ENCODE peak calls at places on chromosome 7, in nine cellular contexts. Z is sigmoid colon; B is heart left ventricle; T is suprapubic skin; G is caudate nucleus; N is GM23338; I is pancreas; X is GM23248; P is CD4-positive, alpha-beta memory T cell. J is an unnamed sample.

GRCh38 chr7:112080974-112081373 is 125.2 kb downstream of the DOCK4 start:
- DNase-seq in Z (no peak), N (peak; percentile 42), X (no peak), G (no peak), I (no peak), B (peak; percentile 28), P (no peak), T (no peak), J (no peak)

GRCh38 chr7:4792537-4793126 is 17.2 kb downstream of the AP5Z1 start:
- DNase-seq in P (no peak), X (peak; percentile 53), I (no peak), T (no peak), B (no peak), G (no peak), N (peak; percentile 53), Z (peak; percentile 70), J (no peak)

GRCh38 chr7:157370761-157371160 is 34.0 kb downstream of the DNAJB6 start:
- DNase-seq in G (no peak), N (no peak), X (no peak), Z (no peak), B (no peak), P (no peak), T (peak; percentile 46), I (no peak), J (no peak)

GRCh38 chr7:23654508-23654907 is 25.5 kb upstream of the FAM221A start:
- DNase-seq in Z (no peak), X (peak; percentile 26), N (peak; percentile 81), P (no peak), B (no peak), T (no peak), G (no peak), I (peak; percentile 50), J (peak; percentile 7)

GRCh38 chr7:149284343-149284742 is 22.3 kb downstream of the ZNF783 start:
- DNase-seq in G (no peak), Z (no peak), P (peak; percentile 67), I (no peak), N (peak; percentile 35), B (no peak), T (no peak), X (no peak), J (no peak)

GRCh38 chr7:95545007-95545615 is 51.2 kb downstream of the PDK4 start:
- DNase-seq in Z (peak; percentile 83), B (peak; percentile 53), I (peak; percentile 61), X (peak; percentile 81), T (no peak), N (peak; percentile 62), P (no peak), G (no peak), J (peak; percentile 7)

GRCh38 chr7:147197006-147197405 is 1080.4 kb downstream of the CNTNAP2 start:
- DNase-seq in X (peak; percentile 2), T (no peak), I (no peak), G (no peak), P (no peak), N (no peak), B (no peak), Z (no peak), J (no peak)

GRCh38 chr7:155648752-155649339 is 4.4 kb downstream of the RBM33 start:
- DNase-seq in Z (no peak), I (no peak), T (no peak), B (no peak), X (no peak), P (no peak), G (no peak), N (no peak), J (no peak)

GRCh38 chr7:120865191-120865976 is 7.4 kb upstream of the TSPAN12 start:
- DNase-seq in Z (no peak), X (no peak), N (no peak), B (no peak), P (no peak), I (no peak), T (no peak), G (no peak), J (no peak)

GRCh38 chr7:142866361-142867096 is 11.7 kb downstream of the EPHB6 start:
- DNase-seq in G (no peak), X (peak; percentile 35), I (peak; percentile 45), B (no peak), N (peak; percentile 85), T (no peak), Z (no peak), P (peak; percentile 19), J (no peak)

GRCh38 chr7:96786998-96787395 is 77.4 kb upstream of the SEM1 start:
- DNase-seq in I (no peak), T (no peak), N (peak; percentile 69), B (no peak), G (no peak), Z (no peak), X (no peak), P (no peak), J (no peak)

GRCh38 chr7:134046594-134047128 is 80.5 kb upstream of the LRGUK start:
- DNase-seq in I (no peak), N (peak; percentile 21), Z (no peak), B (no peak), T (no peak), P (no peak), X (no peak), G (no peak), J (no peak)

GRCh38 chr7:2966466-2967078 is 77.1 kb downstream of the CARD11 start:
- DNase-seq in G (no peak), B (no peak), N (no peak), X (no peak), T (peak; percentile 24), Z (peak; percentile 24), I (no peak), P (no peak), J (no peak)

GRCh38 chr7:75989726-75990388 is 4.5 kb downstream of the TMEM120A start:
- DNase-seq in B (peak; percentile 69), N (no peak), P (no peak), T (peak; percentile 71), I (peak; percentile 54), X (peak; percentile 28), Z (peak; percentile 75), G (no peak), J (no peak)

GRCh38 chr7:55060690-55061414 is 42.0 kb downstream of the EGFR start:
- DNase-seq in I (no peak), Z (no peak), G (no peak), T (no peak), N (no peak), P (no peak), B (no peak), X (peak; percentile 68), J (no peak)

GRCh38 chr7:95479992-95480624 is 5.6 kb upstream of the ASB4 start:
- DNase-seq in G (no peak), B (no peak), P (no peak), T (no peak), X (no peak), Z (no peak), N (no peak), I (no peak), J (no peak)

GRCh38 chr7:100547872-100548271 is 8.9 kb downstream of the AGFG2 start:
- DNase-seq in G (no peak), P (no peak), X (no peak), I (no peak), B (peak; percentile 64), T (no peak), Z (no peak), N (no peak), J (no peak)
- H3K27ac ChIP-seq in G (peak overlapping the region; percentile 85), P (peak overlapping the region; percentile 66), X (no peak overlapping the region), I (peak overlapping the region; percentile 95), B (peak overlapping the region; percentile 89), T (peak overlapping the region; percentile 88), Z (peak overlapping the region; percentile 87), N (no peak overlapping the region), J (peak overlapping the region; percentile 66)

DNA sequence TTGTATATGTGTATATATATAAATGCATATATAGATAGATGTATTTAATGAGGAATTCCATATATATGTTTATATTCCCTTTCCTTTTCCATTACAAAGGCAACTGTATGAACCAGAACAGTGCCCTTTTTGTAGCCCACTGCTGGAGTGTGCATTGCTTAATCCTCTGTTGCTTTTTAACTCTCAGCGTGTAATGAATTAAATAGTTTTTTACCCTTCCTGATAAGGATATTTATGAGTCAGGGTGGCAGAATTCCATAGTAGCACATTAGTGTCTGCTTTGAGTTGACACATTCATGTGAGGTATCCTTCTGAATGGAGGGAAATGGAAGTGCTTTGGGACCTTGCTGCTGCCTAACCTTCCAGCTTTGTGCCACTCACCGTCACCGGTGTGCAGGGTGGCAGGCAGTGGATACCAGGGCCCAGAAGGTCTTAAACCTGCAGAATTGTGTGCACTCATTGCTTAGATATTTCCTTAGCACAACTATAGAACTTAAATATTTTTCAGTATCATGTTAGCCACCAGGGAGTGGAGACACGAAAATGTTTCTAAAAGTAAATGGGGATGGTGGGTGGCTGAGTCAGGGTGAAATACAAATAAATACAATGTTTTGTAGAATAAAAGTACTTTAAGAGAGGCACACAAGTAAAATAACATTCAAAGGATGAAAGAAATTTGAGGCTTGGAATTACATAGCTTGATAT is 117.9 kb downstream of the SND1 start:
- DNase-seq in I (no peak), P (no peak), G (no peak), X (peak; percentile 71), N (no peak), Z (no peak), B (no peak), T (no peak), J (no peak)
- H3K27ac ChIP-seq in I (no peak overlapping the region), P (no peak overlapping the region), G (no peak overlapping the region), X (peak overlapping the region; percentile 14), N (no peak overlapping the region), Z (no peak overlapping the region), B (no peak overlapping the region), T (no peak overlapping the region), J (peak overlapping the region; percentile 40)

DNA sequence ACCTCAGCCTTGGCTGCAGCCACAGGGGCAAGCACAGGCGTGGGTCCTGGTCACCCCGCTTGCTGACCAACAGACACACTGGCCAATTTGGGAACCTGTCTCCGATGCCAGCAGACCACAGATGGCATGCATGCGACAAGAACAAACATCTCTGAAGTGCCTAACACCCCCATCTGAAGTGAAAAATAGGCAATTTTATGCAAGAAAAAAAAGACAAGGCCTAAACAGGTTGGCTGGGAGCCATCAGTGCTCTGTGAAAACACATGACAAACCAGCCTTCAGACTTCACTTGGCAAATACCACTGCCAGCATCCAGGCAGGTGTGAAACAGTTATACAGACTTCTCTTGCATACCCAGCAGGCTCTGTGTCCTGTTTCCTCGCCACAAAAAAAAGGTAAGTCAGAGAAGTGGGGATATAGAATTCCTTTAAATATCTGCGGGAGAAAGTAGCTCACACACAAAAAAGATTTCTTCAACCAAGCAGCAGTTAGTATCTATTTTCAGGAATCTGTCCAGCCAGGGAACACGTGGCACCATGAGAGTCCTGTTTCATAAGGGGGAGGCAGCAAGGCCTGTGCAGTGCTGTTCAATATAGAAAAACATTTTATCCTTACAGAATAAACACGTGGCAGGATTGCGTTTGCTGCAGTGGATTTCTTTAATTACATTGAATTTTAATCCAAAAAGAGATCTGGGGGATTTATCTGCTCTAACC is 293.4 kb upstream of the MKLN1 start:
- DNase-seq in B (no peak), Z (no peak), G (no peak), I (no peak), T (no peak), X (peak; percentile 56), N (no peak), P (no peak), J (no peak)
- H3K27ac ChIP-seq in B (no peak overlapping the region), Z (no peak overlapping the region), G (peak overlapping the region; percentile 2), I (no peak overlapping the region), T (no peak overlapping the region), X (peak overlapping the region; percentile 6), N (no peak overlapping the region), P (no peak overlapping the region), J (peak overlapping the region; percentile 31)

DNA sequence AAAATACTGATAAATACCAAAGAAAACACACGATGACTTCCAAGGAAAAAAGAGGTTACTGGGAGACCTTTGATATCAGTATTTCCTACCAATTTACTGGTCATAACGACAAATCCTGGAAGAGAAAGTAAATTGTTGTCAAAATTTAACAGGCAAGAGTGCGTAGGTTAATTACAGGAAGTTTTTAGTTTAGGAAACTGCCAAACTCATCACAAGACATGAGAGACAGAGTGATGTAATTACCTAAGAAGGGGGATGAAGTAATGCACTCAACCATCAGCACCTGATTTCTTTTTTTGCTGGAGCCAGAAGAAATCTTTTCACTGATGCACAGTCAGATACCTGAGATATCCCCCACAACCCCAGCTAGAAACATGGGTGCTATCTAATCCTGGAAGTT is 16.8 kb downstream of the MACC1 start:
- DNase-seq in Z (no peak), T (no peak), X (no peak), G (no peak), I (no peak), P (no peak), N (no peak), B (no peak), J (no peak)
- H3K27ac ChIP-seq in Z (no peak overlapping the region), T (no peak overlapping the region), X (no peak overlapping the region), G (no peak overlapping the region), I (peak overlapping the region; percentile 13), P (no peak overlapping the region), N (no peak overlapping the region), B (no peak overlapping the region), J (no peak overlapping the region)